ENCODE peak calls at places on chromosome 7, in nine cellular contexts. W is KG1; N is NCI-H748 treated with DMSO at 0.1 percent for 48 hours; E is SW 1271; O is amniotic epithelial cell; G is stimulated activated CD4-positive, alpha-beta T cell treated with anti-CD3 and anti-CD28 coated beads, TNF-alpha, amount 100 ng/mL, for 24 hours; U is tibial nerve; T is HFFc6; H is retina. B is an unnamed sample.

GRCh38 chr7:93307131-93307660 is 75.0 kb downstream of the VPS50 start:
- DNase-seq in H (no peak), O (peak; percentile 93), N (no peak), T (peak; percentile 86), U (no peak), E (no peak), G (no peak), W (no peak), B (no peak)

GRCh38 chr7:68963547-68963946 is 634.7 kb upstream of the AUTS2 start:
- DNase-seq in E (no peak), H (no peak), O (peak; percentile 63), W (no peak), G (no peak), U (no peak), N (no peak), T (peak; percentile 8), B (no peak)

GRCh38 chr7:24888653-24889052 is 91.3 kb downstream of the OSBPL3 start:
- DNase-seq in U (no peak), N (no peak), H (no peak), O (no peak), E (no peak), G (no peak), W (no peak), T (no peak), B (no peak)

GRCh38 chr7:71389976-71390375 is 258.0 kb downstream of the GALNT17 start:
- DNase-seq in G (no peak), T (no peak), O (no peak), N (no peak), E (no peak), U (no peak), W (no peak), H (no peak), B (no peak)

GRCh38 chr7:119175916-119176627 is 951.6 kb downstream of the ANKRD7 start:
- DNase-seq in T (peak; percentile 36), H (peak; percentile 73), W (no peak), O (peak; percentile 60), E (peak; percentile 11), N (peak; percentile 83), G (no peak), U (no peak), B (peak; percentile 62)

GRCh38 chr7:12601302-12601869 is 30.9 kb downstream of the SCIN start:
- DNase-seq in U (no peak), E (no peak), G (no peak), T (no peak), H (no peak), N (no peak), W (no peak), O (no peak), B (no peak)

GRCh38 chr7:146249272-146249671 is 132.7 kb downstream of the CNTNAP2 start:
- DNase-seq in G (no peak), T (no peak), H (no peak), O (no peak), U (no peak), N (no peak), W (no peak), E (no peak), B (no peak)

GRCh38 chr7:39459606-39460090 is 106.6 kb upstream of the YAE1 start:
- DNase-seq in E (no peak), N (no peak), H (no peak), U (no peak), T (no peak), O (no peak), W (no peak), G (no peak), B (no peak)

GRCh38 chr7:1550005-1550845 is 5.8 kb downstream of the TMEM184A start:
- DNase-seq in U (no peak), O (no peak), T (no peak), H (no peak), W (no peak), E (no peak), G (no peak), N (no peak), B (no peak)

GRCh38 chr7:101900103-101900502 is 82.7 kb downstream of the CUX1 start:
- DNase-seq in O (no peak), N (no peak), G (no peak), T (peak; percentile 29), W (no peak), H (no peak), U (no peak), E (no peak), B (no peak)

GRCh38 chr7:101699884-101700283 is 70.8 kb upstream of the MYL10 start:
- DNase-seq in G (no peak), T (no peak), N (no peak), W (no peak), E (no peak), U (no peak), O (no peak), H (no peak), B (no peak)

GRCh38 chr7:761101-761500 is 34.0 kb upstream of the PRKAR1B start:
- DNase-seq in O (no peak), E (no peak), W (no peak), H (no peak), N (no peak), U (no peak), G (no peak), T (no peak), B (no peak)

GRCh38 chr7:111312966-111313365 is 222.0 kb downstream of the LRRN3 start:
- DNase-seq in G (no peak), E (no peak), H (no peak), W (no peak), O (peak; percentile 6), U (no peak), N (no peak), T (peak; percentile 2), B (no peak)